ENCODE peak calls at places on chromosome 19, in six cellular contexts. T is lower lobe of right lung; S is stomach; I is A549; O is ovary; Q is CD8-positive, alpha-beta memory T cell. Y is an unnamed sample. For H3K4me1, the result is how much of the 10 kb centered on the place peaks cover.

GRCh38 chr19:29785955-29786589 is 25.7 kb upstream of the CCNE1 start:
- DNase-seq in O (no peak), Q (no peak), T (no peak), S (no peak), I (no peak), Y (no peak)

GRCh38 chr19:31515931-31516330 is 166.7 kb upstream of the TSHZ3 start:
- DNase-seq in I (no peak), Q (no peak), S (no peak), T (no peak), O (no peak), Y (no peak)

GRCh38 chr19:13794388-13794751 is 873 bp upstream of the ZSWIM4 start:
- DNase-seq in O (peak), T (peak), S (peak), Q (no peak), I (no peak), Y (peak)

GRCh38 chr19:40279761-40280607 is 5.2 kb downstream of the AKT2 start:
- DNase-seq in I (no peak), Q (no peak), T (peak), O (no peak), S (no peak), Y (no peak)

GRCh38 chr19:51124729-51125128 is at the start of gene SIGLEC9:
- DNase-seq in I (no peak), Q (peak), T (peak), S (no peak), O (peak), Y (peak)

GRCh38 chr19:34313188-34313587 is 51.8 kb upstream of the GPI start:
- DNase-seq in S (no peak), O (no peak), T (no peak), I (no peak), Q (no peak), Y (no peak)

GRCh38 chr19:40974633-40975037 is 16.4 kb upstream of the CYP2B6 start:
- DNase-seq in O (peak), S (peak), Q (peak), I (peak), T (peak), Y (peak)

GRCh38 chr19:49502866-49503581 is 6.8 kb downstream of the RPS11 start:
- DNase-seq in Q (peak), S (peak), O (peak), I (peak), T (peak), Y (no peak)

GRCh38 chr19:8391274-8392016 is 1.3 kb downstream of the RAB11B start:
- DNase-seq in O (no peak), I (no peak), S (peak), T (peak), Q (no peak), Y (no peak)

GRCh38 chr19:8393871-8394250 is 3.7 kb downstream of the RAB11B start:
- DNase-seq in I (no peak), Q (no peak), T (no peak), O (no peak), S (no peak), Y (no peak)

GRCh38 chr19:8395621-8396082 is 5.5 kb downstream of the RAB11B start:
- DNase-seq in I (no peak), O (no peak), T (no peak), Q (no peak), S (no peak), Y (no peak)

GRCh38 chr19:8392017-8392591 is 1.9 kb downstream of the RAB11B start:
- DNase-seq in S (peak), T (peak), I (no peak), Q (no peak), O (no peak), Y (peak)

DNA sequence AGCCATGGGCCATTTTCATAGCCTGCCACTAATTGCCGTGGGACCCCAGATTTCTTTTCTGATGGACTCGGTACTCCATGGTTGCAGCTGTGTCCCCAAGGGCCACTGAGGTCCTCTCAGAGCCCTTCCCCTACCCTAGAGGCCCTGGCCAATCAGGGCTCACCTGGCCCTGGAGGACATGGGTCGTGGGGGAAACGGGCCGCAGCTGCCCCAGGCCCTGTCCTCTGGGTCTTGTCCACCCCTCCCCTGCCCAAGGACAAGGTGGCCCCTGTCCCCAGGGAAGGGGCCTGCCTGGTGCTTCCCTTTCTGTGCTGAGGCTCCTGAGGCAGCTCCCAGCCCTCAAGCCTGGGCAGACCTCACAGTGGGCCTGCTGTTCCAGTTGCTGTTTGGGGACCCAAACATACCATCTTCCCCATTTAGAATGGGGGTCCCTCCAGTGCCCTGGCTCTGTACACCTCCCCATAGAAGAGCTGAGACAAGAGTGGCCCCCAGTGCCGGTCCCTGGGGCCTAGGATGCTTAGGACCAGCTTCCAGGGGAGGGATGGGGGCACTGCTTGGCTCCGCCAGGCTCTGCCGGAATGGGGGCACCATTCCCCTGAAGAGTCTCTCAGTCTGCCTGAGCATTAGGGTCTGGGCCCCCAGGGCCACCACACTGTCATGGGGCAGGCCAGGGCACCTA is 3.2 kb downstream of the RAB11B start:
- DNase-seq in T (peak), Q (no peak), S (no peak), O (no peak), I (no peak), Y (no peak)
- H3K4me1 ChIP-seq in T (half or more), Q (under half), S (half or more), O (under half), I (half or more), Y (half or more)

GRCh38 chr19:57583521-57584416 is at the start of gene ZIK1:
- DNase-seq in I (no peak), Q (peak), S (peak), T (peak), O (peak), Y (peak)
- H3K4me3 ChIP-seq in I (no peak), Q (peak), S (peak), T (peak), O (peak), Y (peak)

GRCh38 chr19:47506459-47506858 is 8.4 kb downstream of the NAPA start:
- DNase-seq in S (no peak), O (no peak), Q (no peak), T (no peak), I (no peak), Y (no peak)
- H3K4me1 ChIP-seq in S (half or more), O (under half), Q (under half), T (half or more), I (under half), Y (half or more)

GRCh38 chr19:54063350-54064078 is at the start of gene VSTM1:
- DNase-seq in O (no peak), T (no peak), S (no peak), I (no peak), Q (no peak), Y (no peak)

DNA sequence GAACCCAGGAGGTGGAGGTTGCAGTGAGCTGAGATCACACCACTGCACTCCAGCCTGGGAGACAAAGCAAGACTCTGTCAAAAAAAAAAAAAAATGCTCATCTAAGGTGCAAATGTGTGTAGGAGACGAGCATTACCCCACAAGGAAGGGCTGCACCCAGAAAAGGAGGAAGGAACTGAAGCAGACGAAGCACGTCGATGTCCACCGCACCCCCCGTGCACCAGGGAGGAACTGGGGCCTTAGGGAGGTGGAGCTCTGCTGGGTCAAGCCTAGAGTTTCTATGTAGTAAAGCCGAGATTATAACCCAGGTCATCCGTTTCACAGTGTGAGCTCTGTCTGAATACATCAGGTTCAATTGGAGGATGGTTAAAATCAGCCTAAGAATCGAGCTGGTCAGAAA is 1.1 kb downstream of the VSTM1 start:
- DNase-seq in I (no peak), O (no peak), S (no peak), Q (no peak), T (peak), Y (peak)
- H3K4me3 ChIP-seq in I (no peak), O (no peak), S (no peak), Q (no peak), T (no peak), Y (no peak)